ENCODE peak calls at places on chromosomes 3 and 15, in seven cellular contexts. One of them, this sample, is unnamed.

GRCh38 chr3:197456271-197457091 is 99.3 kb downstream of the BDH1 start:
- DNase-seq in stimulated activated CD4-positive, alpha-beta T cell treated with anti-CD3 and anti-CD28 coated beads, Interleukin-15, amount 100 ng/mL, for 1 hour: no peak
- DNase-seq in NCI-H510A treated with DMSO at 0.1 percent for 48 hours: no peak
- DNase-seq in HFF-Myc: peak
- DNase-seq in HAP-1: peak
- DNase-seq in AG10803: peak
- DNase-seq in hypothalamus: no peak
- DNase-seq in this sample: peak

GRCh38 chr3:13276438-13277129 is 143.5 kb downstream of the NUP210 start:
- DNase-seq in stimulated activated CD4-positive, alpha-beta T cell treated with anti-CD3 and anti-CD28 coated beads, Interleukin-15, amount 100 ng/mL, for 1 hour: no peak
- DNase-seq in NCI-H510A treated with DMSO at 0.1 percent for 48 hours: no peak
- DNase-seq in HFF-Myc: no peak
- DNase-seq in HAP-1: no peak
- DNase-seq in AG10803: no peak
- DNase-seq in hypothalamus: no peak
- DNase-seq in this sample: no peak

GRCh38 chr15:92395557-92395956 is 1.9 kb downstream of the ST8SIA2 start:
- DNase-seq in stimulated activated CD4-positive, alpha-beta T cell treated with anti-CD3 and anti-CD28 coated beads, Interleukin-15, amount 100 ng/mL, for 1 hour: no peak
- DNase-seq in NCI-H510A treated with DMSO at 0.1 percent for 48 hours: no peak
- DNase-seq in HFF-Myc: no peak
- DNase-seq in HAP-1: no peak
- DNase-seq in AG10803: no peak
- DNase-seq in hypothalamus: no peak
- DNase-seq in this sample: no peak

GRCh38 chr3:149415484-149415883 is 38.0 kb upstream of the TM4SF1 start:
- DNase-seq in stimulated activated CD4-positive, alpha-beta T cell treated with anti-CD3 and anti-CD28 coated beads, Interleukin-15, amount 100 ng/mL, for 1 hour: no peak
- DNase-seq in NCI-H510A treated with DMSO at 0.1 percent for 48 hours: no peak
- DNase-seq in HFF-Myc: no peak
- DNase-seq in HAP-1: no peak
- DNase-seq in AG10803: no peak
- DNase-seq in hypothalamus: no peak
- DNase-seq in this sample: no peak

GRCh38 chr3:156396851-156397250 is 158.1 kb downstream of the SSR3 start:
- DNase-seq in stimulated activated CD4-positive, alpha-beta T cell treated with anti-CD3 and anti-CD28 coated beads, Interleukin-15, amount 100 ng/mL, for 1 hour: no peak
- DNase-seq in NCI-H510A treated with DMSO at 0.1 percent for 48 hours: no peak
- DNase-seq in HFF-Myc: no peak
- DNase-seq in HAP-1: no peak
- DNase-seq in AG10803: peak
- DNase-seq in hypothalamus: no peak
- DNase-seq in this sample: peak

GRCh38 chr3:46699846-46700523 is 1.2 kb upstream of the TMIE start:
- DNase-seq in stimulated activated CD4-positive, alpha-beta T cell treated with anti-CD3 and anti-CD28 coated beads, Interleukin-15, amount 100 ng/mL, for 1 hour: no peak
- DNase-seq in NCI-H510A treated with DMSO at 0.1 percent for 48 hours: no peak
- DNase-seq in HFF-Myc: no peak
- DNase-seq in HAP-1: no peak
- DNase-seq in AG10803: no peak
- DNase-seq in hypothalamus: peak
- DNase-seq in this sample: no peak

GRCh38 chr15:31326729-31327673 is at the start of gene KLF13:
- DNase-seq in stimulated activated CD4-positive, alpha-beta T cell treated with anti-CD3 and anti-CD28 coated beads, Interleukin-15, amount 100 ng/mL, for 1 hour: no peak
- DNase-seq in NCI-H510A treated with DMSO at 0.1 percent for 48 hours: no peak
- DNase-seq in HFF-Myc: no peak
- DNase-seq in HAP-1: no peak
- DNase-seq in AG10803: peak
- DNase-seq in hypothalamus: no peak
- DNase-seq in this sample: peak

GRCh38 chr3:166955549-166955948 is 424.5 kb downstream of the ZBBX start:
- DNase-seq in stimulated activated CD4-positive, alpha-beta T cell treated with anti-CD3 and anti-CD28 coated beads, Interleukin-15, amount 100 ng/mL, for 1 hour: no peak
- DNase-seq in NCI-H510A treated with DMSO at 0.1 percent for 48 hours: no peak
- DNase-seq in HFF-Myc: no peak
- DNase-seq in HAP-1: no peak
- DNase-seq in AG10803: no peak
- DNase-seq in hypothalamus: no peak
- DNase-seq in this sample: no peak

GRCh38 chr3:141051641-141052569 is 758 bp downstream of the SPSB4 start:
- DNase-seq in stimulated activated CD4-positive, alpha-beta T cell treated with anti-CD3 and anti-CD28 coated beads, Interleukin-15, amount 100 ng/mL, for 1 hour: no peak
- DNase-seq in NCI-H510A treated with DMSO at 0.1 percent for 48 hours: no peak
- DNase-seq in HFF-Myc: no peak
- DNase-seq in HAP-1: peak
- DNase-seq in AG10803: no peak
- DNase-seq in hypothalamus: no peak
- DNase-seq in this sample: peak

GRCh38 chr15:42595641-42596240 is 20.3 kb downstream of the STARD9 start:
- DNase-seq in stimulated activated CD4-positive, alpha-beta T cell treated with anti-CD3 and anti-CD28 coated beads, Interleukin-15, amount 100 ng/mL, for 1 hour: no peak
- DNase-seq in NCI-H510A treated with DMSO at 0.1 percent for 48 hours: no peak
- DNase-seq in HFF-Myc: no peak
- DNase-seq in HAP-1: no peak
- DNase-seq in AG10803: peak
- DNase-seq in hypothalamus: no peak
- DNase-seq in this sample: peak

GRCh38 chr15:69757186-69757585 is 304.6 kb downstream of the RPLP1 start:
- DNase-seq in stimulated activated CD4-positive, alpha-beta T cell treated with anti-CD3 and anti-CD28 coated beads, Interleukin-15, amount 100 ng/mL, for 1 hour: no peak
- DNase-seq in NCI-H510A treated with DMSO at 0.1 percent for 48 hours: no peak
- DNase-seq in HFF-Myc: no peak
- DNase-seq in HAP-1: no peak
- DNase-seq in AG10803: no peak
- DNase-seq in hypothalamus: no peak
- DNase-seq in this sample: no peak

GRCh38 chr3:46935168-46935858 is 41.2 kb downstream of the CCDC12 start:
- DNase-seq in stimulated activated CD4-positive, alpha-beta T cell treated with anti-CD3 and anti-CD28 coated beads, Interleukin-15, amount 100 ng/mL, for 1 hour: no peak
- DNase-seq in NCI-H510A treated with DMSO at 0.1 percent for 48 hours: peak
- DNase-seq in HFF-Myc: peak
- DNase-seq in HAP-1: no peak
- DNase-seq in AG10803: peak
- DNase-seq in hypothalamus: no peak
- DNase-seq in this sample: peak

GRCh38 chr3:108090066-108090700 is 648 bp downstream of the CD47 start:
- DNase-seq in stimulated activated CD4-positive, alpha-beta T cell treated with anti-CD3 and anti-CD28 coated beads, Interleukin-15, amount 100 ng/mL, for 1 hour: peak
- DNase-seq in NCI-H510A treated with DMSO at 0.1 percent for 48 hours: peak
- DNase-seq in HFF-Myc: no peak
- DNase-seq in HAP-1: no peak
- DNase-seq in AG10803: peak
- DNase-seq in hypothalamus: peak
- DNase-seq in this sample: peak

GRCh38 chr15:66019377-66019776 is 150.1 kb downstream of the RAB11A start:
- DNase-seq in stimulated activated CD4-positive, alpha-beta T cell treated with anti-CD3 and anti-CD28 coated beads, Interleukin-15, amount 100 ng/mL, for 1 hour: no peak
- DNase-seq in NCI-H510A treated with DMSO at 0.1 percent for 48 hours: no peak
- DNase-seq in HFF-Myc: no peak
- DNase-seq in HAP-1: no peak
- DNase-seq in AG10803: no peak
- DNase-seq in hypothalamus: no peak
- DNase-seq in this sample: no peak

GRCh38 chr3:197501879-197502620 is 53.7 kb downstream of the BDH1 start:
- DNase-seq in stimulated activated CD4-positive, alpha-beta T cell treated with anti-CD3 and anti-CD28 coated beads, Interleukin-15, amount 100 ng/mL, for 1 hour: no peak
- DNase-seq in NCI-H510A treated with DMSO at 0.1 percent for 48 hours: peak
- DNase-seq in HFF-Myc: no peak
- DNase-seq in HAP-1: peak
- DNase-seq in AG10803: peak
- DNase-seq in hypothalamus: no peak
- DNase-seq in this sample: peak

GRCh38 chr3:166630190-166630589 is 749.9 kb downstream of the ZBBX start:
- DNase-seq in stimulated activated CD4-positive, alpha-beta T cell treated with anti-CD3 and anti-CD28 coated beads, Interleukin-15, amount 100 ng/mL, for 1 hour: no peak
- DNase-seq in NCI-H510A treated with DMSO at 0.1 percent for 48 hours: no peak
- DNase-seq in HFF-Myc: no peak
- DNase-seq in HAP-1: no peak
- DNase-seq in AG10803: no peak
- DNase-seq in hypothalamus: no peak
- DNase-seq in this sample: no peak

This sample was measured in fibroblast of villous mesenchyme.